ENCODE peak calls at places on chromosomes 11 and 22, in four cellular contexts. G is HepG2, P is K562, S is GM12878. T is an unnamed sample.
A peak's percentile ranks its signal among the peaks of the same experiment; 100 is the strongest.

GRCh38 chr11:132586801-132587200 is 945.5 kb downstream of the OPCML start:
- DNase-seq in S (no peak), G (no peak), P (no peak), T (no peak)

GRCh38 chr11:121591405-121592033 is 138.8 kb upstream of the SORL1-AS1 start:
- DNase-seq in G (peak; percentile 59), P (peak; percentile 75), S (peak; percentile 82), T (peak; percentile 78)

GRCh38 chr11:57303990-57304579 is 20.7 kb downstream of the TNKS1BP1 start:
- DNase-seq in S (no peak), G (no peak), P (peak; percentile 47), T (no peak)

GRCh38 chr11:122756417-122756816 is 81.9 kb upstream of the CRTAM start:
- DNase-seq in G (no peak), P (no peak), S (no peak), T (no peak)

GRCh38 chr11:115720537-115721308 is 216.5 kb upstream of the CADM1 start:
- DNase-seq in G (no peak), P (no peak), S (no peak), T (no peak)

GRCh38 chr11:105392546-105392945 is 217.3 kb upstream of the GRIA4 start:
- DNase-seq in P (no peak), G (no peak), S (no peak), T (no peak)

GRCh38 chr11:10778217-10778970 is 27.3 kb downstream of the CTR9 start:
- DNase-seq in G (no peak), S (no peak), P (no peak), T (no peak)

GRCh38 chr11:117738246-117738957 is 58.6 kb downstream of the DSCAML1 start:
- DNase-seq in P (no peak), G (no peak), S (no peak), T (no peak)

GRCh38 chr22:37559901-37560681 is at the start of gene CDC42EP1:
- DNase-seq in P (peak; percentile 62), S (no peak), G (no peak), T (peak; percentile 77)

GRCh38 chr11:71265559-71266092 is 13.2 kb upstream of the SHANK2 start:
- DNase-seq in P (no peak), S (no peak), G (no peak), T (no peak)

GRCh38 chr11:119643212-119643877 is 85.7 kb downstream of the NECTIN1 start:
- DNase-seq in S (no peak), P (no peak), G (no peak), T (no peak)

GRCh38 chr22:40176921-40177737 is 596 bp upstream of the TNRC6B start:
- DNase-seq in S (peak; percentile 41), P (peak; percentile 86), G (peak; percentile 87), T (no peak)

GRCh38 chr11:128210148-128210940 is 377.0 kb downstream of the ETS1 start:
- DNase-seq in P (peak; percentile 11), G (peak; percentile 59), S (no peak), T (no peak)

GRCh38 chr11:44955019-44955738 is 4.5 kb upstream of the TP53I11 start:
- DNase-seq in S (no peak), G (no peak), P (peak; percentile 61), T (no peak)

GRCh38 chr11:106815209-106815608 is 203.1 kb downstream of the GUCY1A2 start:
- DNase-seq in P (no peak), G (no peak), S (no peak), T (no peak)

GRCh38 chr11:70725272-70725671 is 326.9 kb downstream of the CTTN start:
- DNase-seq in S (no peak), G (no peak), P (no peak), T (no peak)

GRCh38 chr11:95289378-95289777 is 58.4 kb upstream of the SESN3 start:
- DNase-seq in S (no peak), P (no peak), G (no peak), T (no peak)

GRCh38 chr11:118914178-118914918 is 11.4 kb downstream of the BCL9L start:
- DNase-seq in G (peak; percentile 53), S (no peak), P (no peak), T (no peak)

GRCh38 chr11:36295926-36296325 is at the start of gene PRR5L:
- DNase-seq in G (no peak), S (no peak), P (no peak), T (no peak)

GRCh38 chr11:33055361-33055760 is 16.0 kb downstream of the TCP11L1 start:
- DNase-seq in S (no peak), G (no peak), P (no peak), T (no peak)

GRCh38 chr11:11570823-11571222 is 51.0 kb downstream of the GALNT18 start:
- DNase-seq in P (no peak), S (no peak), G (no peak), T (no peak)

GRCh38 chr11:122659676-122660571 is 4.4 kb downstream of the UBASH3B start:
- DNase-seq in G (no peak), S (no peak), P (no peak), T (no peak)

GRCh38 chr22:23899042-23899745 is 5.0 kb downstream of the MIF start:
- DNase-seq in S (no peak), G (no peak), P (no peak), T (no peak)

GRCh38 chr11:44823920-44824704 is 97.3 kb downstream of the TSPAN18 start:
- DNase-seq in P (no peak), G (peak; percentile 52), S (no peak), T (no peak)

GRCh38 chr11:124839051-124839971 is 25.9 kb upstream of the ROBO3 start:
- DNase-seq in S (no peak), P (peak; percentile 17), G (no peak), T (no peak)

GRCh38 chr11:69707156-69707555 is 3.3 kb upstream of the FGF19 start:
- DNase-seq in G (no peak), S (no peak), P (no peak), T (no peak)

GRCh38 chr22:40595497-40596234 is 40.9 kb downstream of the MRTFA start:
- DNase-seq in P (no peak), G (no peak), S (no peak), T (no peak)

GRCh38 chr11:59556115-59556882 is 45.0 kb downstream of the OR4D9 start:
- DNase-seq in P (peak; percentile 93), S (peak; percentile 58), G (peak; percentile 81), T (no peak)

GRCh38 chr11:95490625-95491024 is 259.6 kb upstream of the SESN3 start:
- DNase-seq in S (no peak), G (no peak), P (no peak), T (no peak)

GRCh38 chr22:41917906-41918791 is 3.3 kb upstream of the SHISA8 start:
- DNase-seq in G (no peak), S (no peak), P (peak; percentile 42), T (peak; percentile 52)

GRCh38 chr11:119417726-119418540 is 5.0 kb downstream of the THY1 start:
- DNase-seq in S (no peak), P (no peak), G (no peak), T (no peak)

DNA sequence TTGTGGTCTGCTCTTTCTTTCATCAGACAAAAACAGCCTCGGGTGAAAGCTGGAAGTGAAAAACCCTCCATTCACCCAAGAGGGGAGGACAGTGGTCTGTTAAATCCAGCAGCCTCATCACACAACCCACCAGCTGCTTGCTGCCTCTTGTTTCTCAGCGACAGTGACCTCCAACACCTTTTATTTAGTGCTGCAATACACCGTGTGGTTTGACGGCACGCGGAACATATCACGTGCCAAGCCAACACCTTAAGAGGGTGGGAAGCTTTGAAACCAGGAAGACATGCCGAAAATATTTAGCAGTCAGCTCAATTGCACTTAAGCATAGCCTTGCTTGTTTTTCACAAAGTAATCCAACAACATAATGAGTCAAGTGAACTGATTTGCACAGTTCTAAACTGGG is 39.8 kb upstream of the POGLUT3 start:
- DNase-seq in G (no peak), P (no peak), S (no peak), T (no peak)
- TF ChIP-seq SP1 in G (no peak), P (no peak), S (no peak), T (no peak)

GRCh38 chr22:29690481-29690880 is 29.3 kb upstream of the CABP7 start:
- DNase-seq in G (no peak), S (no peak), P (no peak), T (no peak)
- TF ChIP-seq TARDBP in G (no peak), S (no peak), P (no peak), T (no peak)

DNA sequence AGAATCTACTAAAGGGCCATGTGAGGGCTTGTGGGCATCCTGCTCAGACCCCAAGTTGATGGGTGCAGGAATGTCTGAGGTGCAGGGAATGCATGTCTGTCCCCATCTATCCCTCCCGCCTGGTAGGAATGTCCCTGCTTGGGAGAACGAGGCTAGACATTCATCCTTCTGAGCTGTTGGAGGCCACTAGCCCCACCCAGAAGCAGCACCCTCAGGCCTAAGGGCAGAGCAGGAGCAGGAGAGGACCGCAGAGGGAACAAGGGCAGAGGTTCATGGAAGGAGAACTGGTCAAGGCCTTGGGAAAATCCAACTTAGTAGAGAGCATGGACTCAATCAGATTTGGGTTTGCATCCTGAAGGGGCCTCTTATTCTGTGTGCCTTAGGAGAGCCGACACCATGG is 22.1 kb upstream of the LMO1 start:
- DNase-seq in G (no peak), S (no peak), P (no peak), T (no peak)
- TF ChIP-seq SP1 in G (no peak), S (no peak), P (no peak), T (no peak)

GRCh38 chr11:77058900-77059299 is 7.9 kb upstream of the CAPN5 start:
- DNase-seq in G (no peak), S (no peak), P (no peak), T (no peak)
- TF ChIP-seq TARDBP in G (no peak), S (no peak), P (no peak), T (no peak)

GRCh38 chr22:25388415-25388814 is 169.0 kb downstream of the CRYBB2 start:
- DNase-seq in G (no peak), P (no peak), S (no peak), T (no peak)

GRCh38 chr22:25386538-25386884 is 167.1 kb downstream of the CRYBB2 start:
- DNase-seq in G (no peak), P (no peak), S (no peak), T (no peak)

GRCh38 chr22:25390297-25391240 is 171.1 kb downstream of the CRYBB2 start:
- DNase-seq in S (no peak), P (no peak), G (peak; percentile 59), T (no peak)

GRCh38 chr22:25389541-25389919 is 170.1 kb downstream of the CRYBB2 start:
- DNase-seq in G (no peak), P (no peak), S (no peak), T (no peak)

GRCh38 chr22:25388866-25389540 is 169.6 kb downstream of the CRYBB2 start:
- DNase-seq in S (no peak), G (peak; percentile 26), P (no peak), T (no peak)
- TF ChIP-seq SP1 in S (no peak), G (no peak), P (no peak), T (no peak)

GRCh38 chr11:73361953-73362776 is 14.0 kb upstream of the RELT start:
- DNase-seq in P (peak; percentile 76), S (no peak), G (no peak), T (peak; percentile 62)

GRCh38 chr11:73359341-73359740 is 16.9 kb upstream of the RELT start:
- DNase-seq in G (no peak), S (no peak), P (no peak), T (no peak)

GRCh38 chr11:73360743-73361369 is 15.3 kb upstream of the RELT start:
- DNase-seq in S (no peak), P (no peak), G (no peak), T (no peak)

GRCh38 chr11:73358071-73358470 is 18.1 kb upstream of the RELT start:
- DNase-seq in P (no peak), S (no peak), G (no peak), T (no peak)

GRCh38 chr11:73359930-73360742 is 16.1 kb upstream of the RELT start:
- DNase-seq in P (peak; percentile 53), G (peak; percentile 29), S (no peak), T (peak; percentile 73)
- TF ChIP-seq TARDBP in P (no peak), G (no peak), S (no peak), T (no peak)

T was measured in HEK293T.